ENCODE peak calls at places on chromosomes 16 and 17, in four cellular contexts. V is osteoblast, Q is cardiac fibroblast, D is HFF-Myc. O is an unnamed sample.

GRCh38 chr17:34603974-34604373 is 24.6 kb downstream of the TMEM132E start:
- DNase-seq in V (no peak), Q (no peak), D (no peak), O (no peak)

GRCh38 chr16:56684256-56684925 is 2.1 kb downstream of the MT1X start:
- DNase-seq in V (no peak), Q (no peak), D (no peak), O (no peak)

GRCh38 chr17:68291836-68292688 is 767 bp downstream of the ARSG start:
- DNase-seq in V (peak; percentile 98), Q (peak; percentile 60), D (no peak), O (no peak)

GRCh38 chr16:25027281-25027680 is 12.1 kb upstream of the ARHGAP17 start:
- DNase-seq in V (no peak), Q (no peak), D (no peak), O (no peak)

GRCh38 chr17:77222356-77222755 is 81.6 kb downstream of the SEC14L1 start:
- DNase-seq in V (peak; percentile 27), Q (no peak), D (no peak), O (no peak)

GRCh38 chr17:81036128-81036891 is 1.4 kb downstream of the BAIAP2 start:
- DNase-seq in V (peak; percentile 81), Q (no peak), D (no peak), O (no peak)

GRCh38 chr17:58052951-58053715 is 30.1 kb upstream of the DYNLL2 start:
- DNase-seq in V (no peak), Q (no peak), D (no peak), O (no peak)

GRCh38 chr17:56598471-56598870 is 5.0 kb downstream of the NOG start:
- DNase-seq in V (peak; percentile 68), Q (no peak), D (no peak), O (no peak)

GRCh38 chr16:87100306-87101058 is 216.7 kb downstream of the C16orf95 start:
- DNase-seq in V (no peak), Q (no peak), D (no peak), O (no peak)

GRCh38 chr16:50917941-50918340 is 176.1 kb downstream of the CYLD start:
- DNase-seq in V (no peak), Q (no peak), D (no peak), O (no peak)

GRCh38 chr16:10521681-10522274 is 58.6 kb downstream of the EMP2 start:
- DNase-seq in V (peak; percentile 90), Q (peak; percentile 81), D (peak; percentile 67), O (peak; percentile 43)

GRCh38 chr16:29320274-29320999 is 86.1 kb downstream of the NPIPB11 start:
- DNase-seq in V (peak; percentile 57), Q (no peak), D (no peak), O (no peak)

GRCh38 chr17:1545618-1546017 is 17.0 kb downstream of the PITPNA start:
- DNase-seq in V (peak; percentile 23), Q (no peak), D (no peak), O (no peak)

GRCh38 chr16:64061621-64062020 is 1060.2 kb downstream of the CDH11 start:
- DNase-seq in V (no peak), Q (no peak), D (peak; percentile 0), O (no peak)

GRCh38 chr17:80441598-80442304 is 26.8 kb downstream of the ENDOV start:
- DNase-seq in V (no peak), Q (no peak), D (no peak), O (no peak)

GRCh38 chr16:66511615-66512500 is 38.1 kb downstream of the TK2 start:
- DNase-seq in V (peak; percentile 87), Q (peak; percentile 74), D (peak; percentile 48), O (no peak)

GRCh38 chr17:33127706-33128105 is 136.1 kb downstream of the SPACA3 start:
- DNase-seq in V (no peak), Q (no peak), D (no peak), O (no peak)

GRCh38 chr17:78032166-78032565 is 73.7 kb downstream of the TNRC6C start:
- DNase-seq in V (peak; percentile 83), Q (peak; percentile 57), D (no peak), O (peak; percentile 75)

GRCh38 chr17:16286009-16286946 is 67.0 kb downstream of the CENPV start:
- DNase-seq in V (peak; percentile 90), Q (peak; percentile 97), D (peak; percentile 98), O (peak; percentile 86)
- TF ChIP-seq CTCF in V (no peak), Q (no peak), D (no peak), O (no peak)

GRCh38 chr17:51640108-51640622 is 379.8 kb downstream of the UTP18 start:
- DNase-seq in V (no peak), Q (no peak), D (no peak), O (no peak)
- TF ChIP-seq CTCF in V (no peak), Q (no peak), D (no peak), O (no peak)

DNA sequence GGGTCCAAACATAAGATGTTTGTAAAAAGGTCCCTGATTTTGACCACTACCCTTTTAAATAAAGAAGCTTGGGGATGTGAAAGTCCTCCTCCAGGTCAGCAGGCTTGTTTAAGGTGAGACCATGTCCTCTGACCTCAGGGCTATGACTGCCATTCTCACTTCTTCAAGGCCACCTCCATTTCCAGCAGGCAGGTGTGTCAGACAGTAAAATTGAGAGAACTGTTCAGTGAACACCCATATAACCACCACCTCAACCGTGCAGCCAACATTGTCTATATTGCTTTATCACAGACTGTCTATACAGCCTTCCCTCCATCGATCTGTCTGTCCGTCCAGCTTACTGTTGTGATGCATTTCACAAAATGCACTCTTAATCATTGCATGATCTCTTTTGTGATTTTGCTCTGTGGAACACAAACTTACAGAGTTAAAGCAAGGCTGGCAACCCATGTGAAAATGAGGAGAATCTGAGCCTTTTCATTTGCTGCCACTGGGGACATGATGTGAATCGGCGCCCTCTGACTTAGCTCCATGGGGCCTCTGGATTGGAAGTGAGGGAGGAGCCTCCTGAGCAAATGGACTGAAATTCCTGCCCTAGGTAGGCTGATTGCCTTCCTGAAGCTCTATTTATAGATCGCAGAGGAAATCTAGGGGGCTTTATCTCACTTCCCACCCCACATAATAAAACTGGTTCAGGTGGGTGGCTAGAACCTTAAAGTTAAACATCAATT is 53.8 kb downstream of the ZNRF1 start:
- DNase-seq in V (no peak), Q (no peak), D (no peak), O (no peak)
- TF ChIP-seq CTCF in V (no peak), Q (no peak), D (no peak), O (no peak)

GRCh38 chr17:61349350-61349749 is 50.3 kb upstream of the TBX2 start:
- DNase-seq in V (no peak), Q (no peak), D (no peak), O (no peak)
- TF ChIP-seq CTCF in V (peak; percentile 40), Q (peak; percentile 40), D (peak; percentile 48), O (peak; percentile 7)